ENCODE peak calls at places on chromosomes 2 and 18, in four cellular contexts. I, M, V and Y are unnamed samples.

GRCh38 chr2:205139822-205140612 is 542.3 kb upstream of the NRP2 start:
- DNase-seq in V (peak), I (peak), M (no peak), Y (no peak)

GRCh38 chr2:215833531-215834162 is 179.7 kb downstream of the MREG start:
- DNase-seq in M (peak), I (no peak), V (no peak), Y (no peak)

GRCh38 chr2:119683717-119684443 is 4.9 kb downstream of the TMEM177 start:
- DNase-seq in M (peak), V (no peak), I (no peak), Y (peak)

GRCh38 chr18:76545433-76546281 is 50.6 kb upstream of the ZNF516 start:
- DNase-seq in I (no peak), M (no peak), V (no peak), Y (no peak)

GRCh38 chr2:219593154-219593553 is 4.5 kb upstream of the STK11IP start:
- DNase-seq in I (no peak), V (no peak), M (no peak), Y (no peak)

GRCh38 chr2:232113821-232114220 is 152.3 kb downstream of the DIS3L2 start:
- DNase-seq in I (no peak), V (no peak), M (no peak), Y (no peak)

GRCh38 chr2:38620282-38620977 is 17.7 kb upstream of the HNRNPLL start:
- DNase-seq in M (no peak), I (no peak), V (no peak), Y (no peak)

GRCh38 chr2:227818569-227819397 is 5.1 kb downstream of the CCL20 start:
- DNase-seq in V (no peak), I (no peak), M (no peak), Y (no peak)

GRCh38 chr2:26527726-26528125 is 49.8 kb upstream of the OTOF start:
- DNase-seq in M (no peak), I (no peak), V (no peak), Y (no peak)

GRCh38 chr2:172496096-172496709 is 59.7 kb upstream of the PDK1 start:
- DNase-seq in I (no peak), V (no peak), M (no peak), Y (no peak)

GRCh38 chr2:1140389-1141003 is 189.8 kb downstream of the SNTG2 start:
- DNase-seq in M (no peak), V (no peak), I (peak), Y (no peak)

GRCh38 chr2:20584637-20585321 is 66.1 kb downstream of the HS1BP3 start:
- DNase-seq in V (no peak), I (peak), M (peak), Y (peak)

GRCh38 chr2:231037731-231038482 is 584 bp downstream of the C2orf72 start:
- DNase-seq in I (peak), V (no peak), M (no peak), Y (no peak)
- H3K4me3 ChIP-seq in I (peak), V (peak), M (no peak), Y (peak)

GRCh38 chr18:37489011-37489410 is 76.6 kb downstream of the CELF4 start:
- DNase-seq in V (no peak), I (no peak), M (no peak), Y (no peak)
- H3K27ac ChIP-seq in V (no peak), I (no peak), M (no peak), Y (no peak)

GRCh38 chr2:36484454-36484853 is 113.5 kb downstream of the FEZ2 start:
- DNase-seq in V (no peak), I (no peak), M (no peak), Y (no peak)
- H3K4me3 ChIP-seq in V (no peak), I (no peak), M (no peak), Y (no peak)

DNA sequence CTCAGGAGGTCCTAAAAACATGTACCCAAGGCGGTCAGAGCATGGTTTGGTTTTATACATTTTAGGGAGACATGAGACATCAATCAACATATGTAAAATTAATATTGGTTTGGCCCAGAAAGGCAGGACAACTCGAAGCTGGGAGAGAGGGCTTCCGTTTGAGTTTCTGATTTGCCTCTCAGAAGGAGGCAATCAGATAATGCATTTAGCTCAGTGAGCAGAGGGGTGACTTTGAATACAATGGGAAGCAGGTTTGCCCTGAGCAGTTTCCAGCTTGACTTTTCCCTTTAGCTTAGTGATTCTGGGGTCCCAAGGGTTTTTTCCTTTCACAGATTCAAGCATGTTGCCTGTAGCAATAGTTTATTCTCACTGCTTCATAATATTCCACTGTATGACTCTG is 12.6 kb downstream of the SPOPL start:
- DNase-seq in M (no peak), I (no peak), V (no peak), Y (no peak)
- H3K27ac ChIP-seq in M (no peak), I (no peak), V (no peak), Y (no peak)

DNA sequence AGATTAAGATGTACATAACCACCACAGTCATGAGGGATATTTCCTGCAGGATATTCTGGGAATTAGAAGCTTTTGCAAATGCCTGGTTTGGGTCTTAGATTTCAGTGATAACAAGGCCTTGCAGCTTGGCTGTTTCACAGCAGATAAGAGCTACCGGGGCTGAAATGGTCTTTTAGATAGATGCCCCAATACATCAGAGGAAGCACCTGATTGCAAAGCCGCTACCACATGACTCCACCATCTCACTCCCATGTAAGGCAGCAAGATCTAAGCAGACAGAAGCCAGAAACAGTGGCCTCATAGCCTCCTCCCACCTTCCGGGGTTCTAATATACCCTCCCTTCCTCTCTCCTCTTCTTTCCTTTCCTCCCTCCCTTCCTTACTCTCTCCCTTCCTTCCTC is 31.1 kb upstream of the EPG5 start:
- DNase-seq in I (no peak), V (no peak), M (no peak), Y (no peak)
- H3K4me3 ChIP-seq in I (no peak), V (no peak), M (no peak), Y (no peak)

GRCh38 chr2:68643874-68644485 is 601 bp downstream of the PROKR1 start:
- DNase-seq in V (no peak), I (no peak), M (no peak), Y (no peak)

GRCh38 chr2:68645523-68645922 is 2.1 kb downstream of the PROKR1 start:
- DNase-seq in M (peak), I (no peak), V (no peak), Y (no peak)

GRCh38 chr2:68646303-68646702 is 2.9 kb downstream of the PROKR1 start:
- DNase-seq in V (no peak), I (no peak), M (no peak), Y (no peak)

GRCh38 chr2:68643011-68643873 is at the start of gene PROKR1:
- DNase-seq in M (peak), V (no peak), I (peak), Y (peak)
- H3K27ac ChIP-seq in M (no peak), V (no peak), I (no peak), Y (no peak)

GRCh38 chr2:9106338-9107167 is 100.1 kb upstream of the ASAP2 start:
- DNase-seq in V (peak), M (no peak), I (no peak), Y (no peak)
- H3K4me3 ChIP-seq in V (no peak), M (no peak), I (no peak), Y (no peak)